ENCODE peak calls at places on chromosomes 4 and X, in four cellular contexts. Z is lower lobe of right lung, B is fibroblast of villous mesenchyme, Y is progenitor cell of endocrine pancreas. R is an unnamed sample.

GRCh38 chr4:189773909-189774308 is 166.8 kb upstream of the FRG1 start:
- DNase-seq in B (no peak), Z (no peak), Y (no peak), R (no peak)

GRCh38 chrX:136546369-136546768 is 14.4 kb downstream of the VGLL1 start:
- DNase-seq in B (no peak), Y (no peak), Z (no peak), R (no peak)

GRCh38 chr4:117001077-117001476 is 84.3 kb downstream of the TRAM1L1 start:
- DNase-seq in B (no peak), Z (no peak), Y (no peak), R (no peak)

GRCh38 chr4:33226133-33226532 is 2506.0 kb downstream of the PCDH7 start:
- DNase-seq in Z (no peak), Y (no peak), B (no peak), R (no peak)

GRCh38 chrX:68292471-68292870 is 140.8 kb downstream of the OPHN1 start:
- DNase-seq in Y (no peak), Z (no peak), B (no peak), R (no peak)

GRCh38 chr4:129545599-129546278 is 449.8 kb downstream of the C4orf33 start:
- DNase-seq in Y (no peak), Z (peak; percentile 73), B (peak; percentile 4), R (no peak)

GRCh38 chr4:17544205-17544604 is 29.2 kb downstream of the CLRN2 start:
- DNase-seq in Y (no peak), Z (no peak), B (peak; percentile 26), R (no peak)

GRCh38 chr4:88018471-88018870 is 11.0 kb downstream of the PKD2 start:
- DNase-seq in B (peak; percentile 70), Y (no peak), Z (no peak), R (no peak)

GRCh38 chr4:86961103-86961502 is 26.3 kb downstream of the AFF1 start:
- DNase-seq in Y (no peak), Z (no peak), B (no peak), R (no peak)

GRCh38 chr4:87086143-87086805 is 134.1 kb downstream of the KLHL8 start:
- DNase-seq in B (no peak), Z (no peak), Y (no peak), R (no peak)

GRCh38 chr4:89486042-89486441 is 178.4 kb upstream of the GPRIN3 start:
- DNase-seq in Z (no peak), B (peak; percentile 59), Y (no peak), R (no peak)
- TF ChIP-seq CTCF in Z (peak; percentile 15), B (peak; percentile 60), Y (peak; percentile 26), R (peak; percentile 44)

GRCh38 chr4:161097821-161098220 is 1066.0 kb downstream of the FSTL5 start:
- DNase-seq in Y (no peak), Z (no peak), B (no peak), R (no peak)

GRCh38 chr4:161101881-161102280 is 1061.9 kb downstream of the FSTL5 start:
- DNase-seq in Y (no peak), Z (no peak), B (no peak), R (no peak)
- TF ChIP-seq CTCF in Y (no peak), Z (no peak), B (no peak), R (no peak)

DNA sequence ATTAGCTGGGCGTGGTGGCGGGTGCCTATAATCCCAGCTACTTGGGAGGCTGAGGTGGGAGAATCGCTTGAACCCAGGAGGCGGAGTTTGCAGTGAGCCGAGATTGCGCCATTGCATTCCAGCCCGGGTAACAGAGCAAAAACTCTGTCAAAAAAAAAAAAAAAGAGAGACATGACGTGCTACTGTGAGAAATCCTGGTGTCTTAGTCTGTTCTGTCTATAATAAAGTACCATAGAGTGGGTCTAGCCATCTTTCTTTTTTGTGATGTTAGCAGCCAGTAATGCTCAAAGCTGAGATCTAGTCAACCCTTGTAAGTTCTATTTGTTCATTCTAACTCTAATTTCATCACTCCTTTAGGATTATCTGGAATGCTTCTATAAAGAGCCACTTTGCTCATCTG is 38.9 kb downstream of the CLDN34 start:
- DNase-seq in B (no peak), Y (no peak), Z (no peak), R (no peak)
- TF ChIP-seq CTCF in B (no peak), Y (no peak), Z (no peak), R (no peak)

DNA sequence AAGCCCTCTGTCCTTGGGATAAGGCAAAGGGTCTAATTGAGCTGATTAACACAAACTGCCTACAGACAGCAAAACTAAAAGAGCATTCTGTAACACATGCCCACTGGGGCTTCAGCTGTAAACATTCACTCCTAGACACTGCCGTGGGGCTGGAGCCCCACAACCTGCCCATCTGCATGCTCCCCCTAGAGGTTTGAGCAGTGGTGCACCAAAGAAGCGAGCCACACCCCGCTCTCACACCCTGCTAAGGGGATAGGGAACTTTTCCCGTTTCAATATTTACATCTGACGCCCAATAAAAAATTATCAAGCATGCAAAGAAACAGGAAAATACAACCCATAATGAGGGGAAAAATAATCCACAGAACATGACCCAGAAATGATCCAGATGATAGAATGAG is 46.9 kb upstream of the HSD17B10 start:
- DNase-seq in B (no peak), Z (no peak), Y (no peak), R (no peak)
- TF ChIP-seq CTCF in B (peak; percentile 49), Z (peak; percentile 23), Y (peak; percentile 44), R (peak; percentile 17)

GRCh38 chr4:140108713-140109230 is 45.2 kb downstream of the MAML3 start:
- DNase-seq in Z (no peak), Y (no peak), B (no peak), R (no peak)
- TF ChIP-seq CTCF in Z (no peak), Y (no peak), B (no peak), R (no peak)

GRCh38 chrX:100768679-100769338 is 36.9 kb upstream of the SYTL4 start:
- DNase-seq in Z (peak; percentile 80), Y (peak; percentile 80), B (peak; percentile 72), R (peak; percentile 93)
- TF ChIP-seq CTCF in Z (peak; percentile 93), Y (peak; percentile 99), B (peak; percentile 99), R (peak; percentile 97)

DNA sequence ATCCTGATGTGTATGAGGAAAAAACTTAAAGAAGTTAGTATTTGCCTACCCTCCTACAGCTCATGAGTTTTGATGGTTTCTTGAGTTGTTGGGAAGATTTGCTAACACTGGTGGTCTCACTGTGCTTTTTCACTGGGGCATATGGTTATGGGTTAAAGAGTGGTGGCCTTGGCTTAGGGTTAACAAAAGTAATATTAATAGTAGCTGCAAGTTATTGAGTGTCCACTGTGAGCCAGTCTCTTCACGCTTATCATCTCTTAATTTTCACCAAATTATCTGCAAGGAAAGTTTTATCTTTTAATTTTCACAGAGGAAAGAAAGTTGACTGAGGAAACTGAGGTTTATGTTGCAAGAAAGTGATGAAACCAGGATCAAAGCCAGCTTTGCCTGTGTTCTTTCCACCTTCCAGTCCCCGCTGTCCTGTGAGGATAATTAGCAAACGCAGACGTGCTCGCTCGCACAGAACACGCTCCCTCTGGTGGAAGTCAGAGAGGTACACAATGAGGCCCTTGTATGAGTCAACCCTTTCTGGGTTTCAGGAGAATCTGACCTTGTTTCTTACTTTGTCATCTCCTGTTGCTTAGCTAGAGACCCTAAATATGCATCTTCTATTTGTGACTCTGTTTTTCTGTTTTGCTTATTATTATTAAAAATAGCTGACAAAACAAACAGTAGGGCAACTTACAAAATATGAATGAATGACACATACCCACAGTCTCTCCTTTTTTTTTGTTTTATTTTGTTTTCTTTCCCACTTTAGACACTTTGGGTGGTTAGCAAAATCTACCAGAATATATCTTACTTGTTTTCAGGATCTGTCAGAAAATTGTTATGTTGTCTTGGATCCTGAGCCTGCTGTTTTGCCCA is 94.3 kb downstream of the DDIT4L start:
- DNase-seq in B (peak; percentile 79), Z (peak; percentile 46), Y (peak; percentile 16), R (no peak)
- TF ChIP-seq CTCF in B (peak; percentile 92), Z (peak; percentile 62), Y (peak; percentile 76), R (peak; percentile 75)

GRCh38 chrX:129115935-129116334 is 407.4 kb downstream of the SMARCA1 start:
- DNase-seq in Y (no peak), Z (no peak), B (no peak), R (no peak)

GRCh38 chrX:129116651-129117050 is 406.6 kb downstream of the SMARCA1 start:
- DNase-seq in Z (no peak), B (no peak), Y (no peak), R (no peak)

GRCh38 chrX:129115104-129115503 is 408.2 kb downstream of the SMARCA1 start:
- DNase-seq in Z (no peak), Y (no peak), B (peak; percentile 17), R (no peak)
- TF ChIP-seq CTCF in Z (no peak), Y (peak; percentile 54), B (no peak), R (peak; percentile 28)

GRCh38 chrX:71909956-71910355 is 689 bp upstream of the NHSL2 start:
- DNase-seq in Z (no peak), B (no peak), Y (no peak), R (no peak)
- TF ChIP-seq CTCF in Z (no peak), B (peak; percentile 38), Y (peak; percentile 32), R (peak; percentile 53)